ENCODE peak calls at places on chromosome 1, in four cellular contexts. H is OCI-LY7, E is GM12878, G is BE2C. P is an unnamed sample.

GRCh38 chr1:174158767-174159252 is 510 bp upstream of the RABGAP1L start:
- DNase-seq in H (no peak), E (no peak), G (no peak), P (no peak)

GRCh38 chr1:80250573-80251168 is 1244.1 kb upstream of the ADGRL4 start:
- DNase-seq in H (no peak), E (no peak), G (no peak), P (no peak)

GRCh38 chr1:228988655-228989054 is 253.4 kb downstream of the RHOU start:
- DNase-seq in H (no peak), E (no peak), G (no peak), P (no peak)

GRCh38 chr1:175118375-175118774 is 50.7 kb downstream of the TNN start:
- DNase-seq in H (no peak), E (no peak), G (no peak), P (no peak)

GRCh38 chr1:193676996-193677569 is 490.7 kb upstream of the B3GALT2 start:
- DNase-seq in H (no peak), E (no peak), G (no peak), P (no peak)

GRCh38 chr1:85087659-85088407 is 39.5 kb upstream of the MCOLN3 start:
- DNase-seq in H (no peak), E (no peak), G (no peak), P (no peak)

GRCh38 chr1:65267291-65268087 is 41.9 kb upstream of the DNAJC6 start:
- DNase-seq in H (no peak), E (no peak), G (no peak), P (no peak)

GRCh38 chr1:214006845-214007244 is 19.1 kb downstream of the PROX1 start:
- DNase-seq in H (no peak), E (no peak), G (no peak), P (no peak)

GRCh38 chr1:212162635-212163034 is 122.6 kb upstream of the PPP2R5A start:
- DNase-seq in H (no peak), E (peak), G (no peak), P (no peak)

GRCh38 chr1:21536223-21536622 is 27.0 kb downstream of the ALPL start:
- DNase-seq in H (no peak), E (no peak), G (no peak), P (no peak)

GRCh38 chr1:43304287-43304615 is 3.5 kb downstream of the TIE1 start:
- DNase-seq in H (no peak), E (no peak), G (no peak), P (no peak)

GRCh38 chr1:231557898-231558710 is 29.6 kb downstream of the TSNAX start:
- DNase-seq in H (no peak), E (no peak), G (no peak), P (no peak)

GRCh38 chr1:156359973-156360372 is 9.0 kb upstream of the RHBG start:
- DNase-seq in H (no peak), E (no peak), G (peak), P (peak)

GRCh38 chr1:228902781-228903572 is 167.7 kb downstream of the RHOU start:
- DNase-seq in H (no peak), E (no peak), G (peak), P (no peak)

GRCh38 chr1:14924012-14924452 is 229.5 kb upstream of the TMEM51 start:
- DNase-seq in H (peak), E (no peak), G (peak), P (peak)

GRCh38 chr1:109821831-109822745 is 58.4 kb upstream of the EPS8L3 start:
- DNase-seq in H (no peak), E (no peak), G (no peak), P (no peak)

GRCh38 chr1:178052650-178053461 is 41.0 kb upstream of the RASAL2 start:
- DNase-seq in H (no peak), E (no peak), G (no peak), P (no peak)

GRCh38 chr1:54904476-54905048 is 17.6 kb upstream of the DHCR24 start:
- DNase-seq in H (no peak), E (no peak), G (no peak), P (no peak)

GRCh38 chr1:9890224-9890731 is 19.8 kb downstream of the CTNNBIP1 start:
- DNase-seq in H (no peak), E (no peak), G (peak), P (no peak)

GRCh38 chr1:206809504-206810084 is 37.3 kb upstream of the IL10 start:
- DNase-seq in H (peak), E (no peak), G (peak), P (no peak)

GRCh38 chr1:205434738-205435137 is 12.9 kb upstream of the LEMD1 start:
- DNase-seq in H (no peak), E (no peak), G (no peak), P (no peak)

GRCh38 chr1:233113713-233114028 is 163.3 kb downstream of the NTPCR start:
- DNase-seq in H (no peak), E (no peak), G (no peak), P (no peak)

GRCh38 chr1:108503062-108503740 is 53.1 kb downstream of the NBPF6 start:
- DNase-seq in H (no peak), E (no peak), G (no peak), P (no peak)

GRCh38 chr1:50425376-50426107 is 2.3 kb upstream of the DMRTA2 start:
- DNase-seq in H (no peak), E (no peak), G (no peak), P (no peak)

GRCh38 chr1:17245926-17246325 is 3.0 kb upstream of the PADI3 start:
- DNase-seq in H (no peak), E (no peak), G (no peak), P (no peak)

GRCh38 chr1:80837066-80837465 is 963.7 kb upstream of the ADGRL2 start:
- DNase-seq in H (no peak), E (no peak), G (no peak), P (no peak)

GRCh38 chr1:42837742-42838141 is 8.7 kb upstream of the ZNF691 start:
- DNase-seq in H (no peak), E (no peak), G (no peak), P (no peak)

GRCh38 chr1:109398343-109399225 is 866 bp upstream of the SORT1 start:
- DNase-seq in H (no peak), E (no peak), G (no peak), P (no peak)

GRCh38 chr1:20185834-20186782 is at the start of the genes PLA2G2C and UBXN10:
- DNase-seq in H (peak), E (no peak), G (peak), P (peak)

GRCh38 chr1:24047101-24047459 is 64.9 kb downstream of the MYOM3 start:
- DNase-seq in H (no peak), E (no peak), G (no peak), P (no peak)

GRCh38 chr1:194331758-194332157 is 1145.3 kb upstream of the B3GALT2 start:
- DNase-seq in H (no peak), E (no peak), G (no peak), P (no peak)

GRCh38 chr1:77143529-77144121 is 75.6 kb downstream of the PIGK start:
- DNase-seq in H (peak), E (no peak), G (no peak), P (no peak)
- TF ChIP-seq CTCF in H (peak), E (peak), G (no peak), P (no peak)

GRCh38 chr1:220094016-220094911 is at the start of gene IARS2:
- DNase-seq in H (peak), E (peak), G (peak), P (peak)
- TF ChIP-seq CTCF in H (no peak), E (no peak), G (no peak), P (no peak)

GRCh38 chr1:180632326-180633088 is 685 bp downstream of the XPR1 start:
- DNase-seq in H (peak), E (no peak), G (peak), P (peak)
- TF ChIP-seq CTCF in H (peak), E (no peak), G (peak), P (no peak)

DNA sequence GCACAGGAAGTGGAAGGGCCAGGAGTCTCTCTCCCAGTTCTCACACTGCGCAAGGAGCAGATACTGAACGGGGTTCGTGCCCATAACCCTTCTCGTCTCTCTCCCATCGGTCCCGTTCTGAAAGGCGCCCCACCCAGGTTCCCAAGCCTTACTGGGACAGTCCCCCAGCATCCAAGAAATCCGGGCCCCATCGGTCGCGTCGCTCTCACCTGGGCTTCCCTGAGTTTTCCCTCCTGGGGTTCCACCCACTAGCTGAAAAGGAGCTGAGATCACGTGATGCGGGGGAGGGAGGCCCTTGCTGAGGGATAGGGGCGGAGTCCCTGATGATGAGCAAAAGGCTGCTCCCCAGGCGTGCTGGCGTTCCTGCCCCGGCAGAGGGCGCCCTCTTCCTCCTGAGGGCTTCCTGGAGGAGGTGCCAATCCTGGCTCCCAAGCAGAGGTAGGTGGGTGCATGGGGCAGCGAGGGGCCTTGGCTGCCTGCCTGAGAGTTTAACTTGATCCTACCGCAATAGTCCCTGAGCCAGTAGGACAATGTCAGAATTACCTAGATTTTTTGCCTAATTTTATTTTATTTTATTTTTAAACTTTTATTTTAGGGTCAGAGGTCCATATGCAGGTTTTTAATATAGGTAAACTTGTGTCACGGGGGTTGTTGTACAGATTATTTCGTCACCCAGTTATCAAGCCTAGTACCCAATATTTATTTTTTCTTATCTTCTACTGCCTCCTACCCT is at the start of gene SPOCD1:
- DNase-seq in H (peak), E (peak), G (peak), P (peak)
- TF ChIP-seq CTCF in H (peak), E (peak), G (peak), P (peak)

GRCh38 chr1:2875677-2876531 is 74.4 kb upstream of the TTC34 start:
- DNase-seq in H (no peak), E (no peak), G (peak), P (peak)
- TF ChIP-seq CTCF in H (no peak), E (no peak), G (peak), P (no peak)

GRCh38 chr1:37808369-37809319 is 636 bp upstream of the YRDC start:
- DNase-seq in H (peak), E (no peak), G (peak), P (peak)
- TF ChIP-seq CTCF in H (no peak), E (no peak), G (no peak), P (no peak)

DNA sequence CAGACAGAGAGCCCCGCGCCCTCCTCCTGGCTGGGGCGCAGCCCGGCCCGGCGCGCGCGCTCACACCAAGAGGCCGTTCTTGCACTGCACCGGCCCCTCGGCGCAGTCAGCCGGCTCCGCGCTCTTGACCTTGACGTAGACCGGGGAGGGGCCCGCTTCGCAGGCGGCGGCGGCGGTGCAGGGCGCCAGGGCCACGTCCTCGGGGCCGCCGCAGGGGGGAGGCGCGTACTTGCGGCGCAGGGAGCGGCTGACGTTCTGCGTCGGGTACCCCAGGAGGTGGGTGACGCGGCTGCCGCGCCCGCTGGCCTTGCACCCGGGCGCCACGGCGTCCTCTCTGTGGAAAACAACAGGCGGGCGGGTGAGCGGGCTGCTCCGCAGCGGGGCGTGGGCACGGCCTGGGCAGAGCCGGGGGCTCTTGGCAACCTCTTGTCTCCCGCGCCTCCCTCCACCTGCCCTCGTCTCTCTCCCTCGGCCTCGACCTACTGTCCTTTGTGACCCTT is 7.7 kb downstream of the VSIG8 start:
- DNase-seq in H (no peak), E (no peak), G (peak), P (peak)
- TF ChIP-seq CTCF in H (no peak), E (no peak), G (no peak), P (no peak)

GRCh38 chr1:12405325-12406217 is 175.7 kb downstream of the VPS13D start:
- DNase-seq in H (no peak), E (no peak), G (no peak), P (no peak)
- TF ChIP-seq CTCF in H (no peak), E (no peak), G (no peak), P (peak)

P was measured in nephron progenitor cell.